ENCODE peak calls at places on chromosome 17, in eight cellular contexts. D is nephron progenitor cell, C is AG10803, N is transverse colon, S is Peyer's patch, I is BE2C, Z is fibroblast of the aortic adventitia, U is adrenal gland. F is an unnamed sample.

GRCh38 chr17:47905221-47905733 is 9.2 kb downstream of the SP2 start:
- DNase-seq in S (no peak), U (peak), C (peak), I (no peak), D (no peak), N (peak), Z (peak), F (no peak)

GRCh38 chr17:59870482-59870881 is 22.3 kb downstream of the TUBD1 start:
- DNase-seq in N (no peak), S (peak), Z (no peak), I (no peak), C (no peak), U (no peak), D (no peak), F (no peak)

GRCh38 chr17:39676198-39676819 is 8.1 kb downstream of the PNMT start:
- DNase-seq in S (peak), U (peak), N (peak), D (no peak), C (no peak), Z (no peak), I (peak), F (peak)

GRCh38 chr17:64063766-64064224 is 43.4 kb upstream of the ICAM2 start:
- DNase-seq in U (peak), Z (no peak), D (peak), I (peak), C (peak), N (peak), S (peak), F (no peak)

GRCh38 chr17:35612924-35613521 is 25.9 kb downstream of the AP2B1 start:
- DNase-seq in N (peak), D (peak), Z (peak), C (peak), U (peak), S (peak), I (peak), F (peak)

GRCh38 chr17:69142473-69142802 is 743 bp upstream of the ABCA6 start:
- DNase-seq in Z (peak), C (peak), D (no peak), N (no peak), I (no peak), S (no peak), U (no peak), F (no peak)

GRCh38 chr17:64269687-64270649 is 6.9 kb upstream of the TEX2 start:
- DNase-seq in C (no peak), S (no peak), I (peak), Z (no peak), U (no peak), N (no peak), D (no peak), F (no peak)

GRCh38 chr17:38980455-38981217 is 13.4 kb upstream of the FBXO47 start:
- DNase-seq in C (peak), S (no peak), Z (peak), I (no peak), N (no peak), U (no peak), D (no peak), F (no peak)

GRCh38 chr17:48139948-48140347 is 32.4 kb downstream of the SNX11 start:
- DNase-seq in C (no peak), I (no peak), S (peak), N (no peak), Z (no peak), U (no peak), D (no peak), F (no peak)

GRCh38 chr17:40557531-40558299 is 7.6 kb downstream of the CCR7 start:
- DNase-seq in U (peak), I (no peak), C (no peak), Z (peak), D (no peak), S (peak), N (no peak), F (no peak)

GRCh38 chr17:21285164-21286065 is 904 bp downstream of the MAP2K3 start:
- DNase-seq in N (peak), U (peak), Z (peak), S (no peak), D (no peak), I (no peak), C (peak), F (no peak)

GRCh38 chr17:57311281-57312216 is 55.2 kb downstream of the MSI2 start:
- DNase-seq in N (peak), I (no peak), S (peak), U (no peak), C (no peak), Z (no peak), D (no peak), F (no peak)

GRCh38 chr17:67606896-67607604 is 110.7 kb upstream of the NOL11 start:
- DNase-seq in Z (no peak), S (peak), D (no peak), I (peak), C (no peak), N (no peak), U (peak), F (no peak)

GRCh38 chr17:16512011-16512410 is 20.0 kb upstream of the LRRC75A start:
- DNase-seq in Z (no peak), N (no peak), D (no peak), S (no peak), U (no peak), C (no peak), I (no peak), F (no peak)

GRCh38 chr17:14201595-14201994 is 35.1 kb downstream of the CDRT15 start:
- DNase-seq in C (no peak), I (no peak), U (no peak), Z (no peak), D (no peak), N (peak), S (peak), F (no peak)

GRCh38 chr17:27268394-27269085 is 25.4 kb upstream of the WSB1 start:
- DNase-seq in U (no peak), Z (no peak), I (no peak), N (no peak), S (no peak), D (no peak), C (no peak), F (no peak)

GRCh38 chr17:27978689-27979175 is 63.7 kb upstream of the NLK start:
- DNase-seq in C (no peak), Z (no peak), I (no peak), N (no peak), U (no peak), S (no peak), D (no peak), F (no peak)

GRCh38 chr17:28985950-28986713 is 19.7 kb downstream of the SEZ6 start:
- DNase-seq in N (no peak), I (no peak), U (no peak), C (no peak), Z (no peak), S (no peak), D (peak), F (no peak)

GRCh38 chr17:17077861-17078732 is 35.8 kb downstream of the MPRIP start:
- DNase-seq in S (peak), Z (no peak), D (no peak), I (no peak), C (no peak), U (no peak), N (peak), F (no peak)

GRCh38 chr17:2170023-2170422 is 115.1 kb downstream of the HIC1 start:
- DNase-seq in S (peak), Z (no peak), U (no peak), I (no peak), D (no peak), N (peak), C (no peak), F (peak)

GRCh38 chr17:54455251-54455868 is 445.3 kb upstream of the TOM1L1 start:
- DNase-seq in I (no peak), U (no peak), C (no peak), N (no peak), Z (no peak), D (no peak), S (no peak), F (no peak)

GRCh38 chr17:10107320-10108165 is 90.9 kb downstream of the GAS7 start:
- DNase-seq in U (no peak), D (no peak), N (no peak), C (no peak), I (no peak), S (no peak), Z (no peak), F (no peak)

GRCh38 chr17:77600346-77600745 is 358.2 kb upstream of the TNRC6C start:
- DNase-seq in C (no peak), Z (no peak), U (no peak), I (no peak), S (peak), D (no peak), N (no peak), F (no peak)

GRCh38 chr17:27762527-27763305 is 37.6 kb downstream of the NOS2 start:
- DNase-seq in N (no peak), U (no peak), S (no peak), C (peak), I (no peak), D (peak), Z (peak), F (no peak)

GRCh38 chr17:38709104-38709820 is 4.2 kb downstream of the MLLT6 start:
- DNase-seq in D (no peak), C (no peak), U (no peak), I (no peak), N (no peak), S (no peak), Z (no peak), F (no peak)

GRCh38 chr17:57357830-57358426 is 101.6 kb downstream of the MSI2 start:
- DNase-seq in N (peak), Z (no peak), I (no peak), D (no peak), S (peak), C (no peak), U (peak), F (peak)

GRCh38 chr17:8159032-8159400 is 3.7 kb downstream of the VAMP2 start:
- DNase-seq in U (no peak), N (no peak), I (no peak), D (no peak), C (no peak), Z (no peak), S (no peak), F (no peak)

GRCh38 chr17:19343671-19344151 is 18.8 kb downstream of the B9D1 start:
- DNase-seq in D (no peak), I (no peak), S (peak), N (no peak), C (no peak), Z (no peak), U (peak), F (no peak)
- TF ChIP-seq CTCF in D (no peak), I (no peak), S (no peak), N (no peak), C (no peak), Z (no peak), U (no peak), F (no peak)

DNA sequence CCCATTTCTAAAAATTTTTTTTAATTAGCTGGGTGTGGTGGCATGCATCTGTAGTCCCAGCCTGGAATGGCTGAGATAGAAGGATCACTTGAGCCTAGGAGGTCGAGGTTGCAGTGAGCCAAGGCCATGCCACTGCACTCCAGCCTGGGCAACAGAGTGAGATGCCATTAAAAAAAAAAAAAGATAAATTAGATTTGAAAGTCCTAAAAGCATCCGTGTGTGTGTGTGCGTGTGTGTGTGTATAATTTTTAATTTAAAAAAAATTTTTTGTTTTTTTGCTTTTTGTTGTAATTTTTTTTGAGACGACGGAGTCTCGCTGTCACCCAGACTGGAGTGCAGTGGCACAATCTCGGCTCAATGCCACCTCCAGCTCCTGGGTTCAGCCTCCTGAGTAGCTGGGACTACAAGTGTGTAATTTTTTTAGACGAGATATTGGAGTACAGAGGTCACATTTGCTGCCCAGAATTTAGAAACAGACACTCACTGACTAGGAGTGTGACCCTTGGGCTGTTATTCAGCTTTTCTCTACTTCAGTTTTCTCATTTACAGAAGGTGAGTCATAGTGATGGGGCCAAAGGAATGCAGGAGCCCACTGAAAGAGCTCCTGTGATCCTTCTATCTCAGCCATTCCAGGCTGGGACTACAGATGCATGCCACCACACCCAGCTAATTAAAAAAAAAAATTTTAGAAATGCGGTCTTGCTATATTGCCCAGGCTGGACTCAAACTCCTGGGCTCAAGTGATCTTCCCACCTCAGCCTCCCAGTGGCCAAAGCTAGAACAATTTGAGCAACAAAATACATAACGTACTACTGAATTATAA is 25.5 kb upstream of the TBX4 start:
- DNase-seq in C (peak), Z (no peak), D (no peak), I (no peak), U (no peak), N (no peak), S (no peak), F (no peak)
- TF ChIP-seq CTCF in C (peak), Z (no peak), D (no peak), I (no peak), U (no peak), N (no peak), S (no peak), F (no peak)

DNA sequence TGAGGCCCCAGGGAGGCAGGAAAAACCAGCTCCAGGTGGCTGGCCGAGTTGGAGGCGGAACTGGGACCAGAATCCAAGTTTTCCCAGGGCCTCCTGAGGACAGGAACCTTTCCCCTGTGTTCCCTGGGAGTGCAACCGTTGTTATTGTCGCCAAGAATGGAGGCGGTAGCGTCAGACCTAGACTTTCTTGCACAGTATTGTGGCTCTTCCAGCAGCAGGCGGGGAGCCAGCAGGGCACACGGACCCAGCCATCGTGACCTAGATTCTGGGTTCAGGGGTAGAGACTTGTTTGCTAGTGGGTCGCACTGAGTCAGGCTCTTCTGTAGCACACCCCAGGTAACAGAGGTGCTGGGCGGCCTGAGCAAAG is 667 bp upstream of the KIF19 start:
- DNase-seq in C (no peak), Z (no peak), S (no peak), I (no peak), D (no peak), N (no peak), U (no peak), F (no peak)
- TF ChIP-seq CTCF in C (no peak), Z (no peak), S (no peak), I (no peak), D (no peak), N (no peak), U (no peak), F (no peak)

GRCh38 chr17:81471804-81472456 is 40.7 kb downstream of the ACTG1 start:
- DNase-seq in Z (peak), C (peak), I (peak), D (no peak), N (peak), U (peak), S (peak), F (no peak)
- TF ChIP-seq CTCF in Z (peak), C (peak), I (no peak), D (no peak), N (peak), U (no peak), S (no peak), F (no peak)

DNA sequence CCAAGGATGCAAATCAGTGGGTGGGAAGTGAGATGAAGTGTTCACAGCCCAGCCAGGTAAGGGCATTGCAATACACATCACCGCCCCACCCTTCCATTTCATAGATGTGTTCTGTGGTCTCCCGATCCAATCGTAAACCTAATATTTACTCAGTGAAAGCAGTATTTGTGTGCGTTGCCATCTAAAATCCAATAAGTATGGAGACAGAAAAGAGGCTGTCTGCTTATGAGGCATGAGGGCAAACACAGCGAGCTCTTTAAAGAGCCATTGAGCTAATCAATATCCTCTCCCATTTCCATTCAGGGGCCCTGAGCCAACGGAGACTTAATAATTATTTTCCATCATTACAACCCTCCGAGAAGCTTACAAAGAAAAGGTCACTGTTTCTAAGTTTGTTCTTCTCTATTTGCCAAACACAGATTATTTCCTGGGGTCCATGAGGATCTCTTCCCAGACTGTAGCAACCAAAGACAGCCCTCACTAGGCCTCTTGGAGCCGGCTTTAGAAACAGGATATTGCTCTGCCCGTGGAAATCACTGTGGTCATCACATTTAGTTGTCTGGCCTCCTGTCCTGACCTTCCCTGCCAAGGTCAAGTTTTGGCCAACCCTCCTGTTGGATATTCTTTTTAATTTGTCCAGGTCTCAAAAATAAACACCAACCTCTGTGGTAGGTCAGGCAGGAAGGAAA is 120.1 kb downstream of the SLC39A11 start:
- DNase-seq in C (no peak), Z (no peak), U (no peak), S (no peak), N (no peak), I (no peak), D (no peak), F (no peak)
- TF ChIP-seq CTCF in C (no peak), Z (no peak), U (no peak), S (no peak), N (no peak), I (no peak), D (no peak), F (no peak)

GRCh38 chr17:46193626-46194392 is 580 bp upstream of the KANSL1 start:
- DNase-seq in U (peak), N (peak), S (peak), C (peak), I (peak), Z (peak), D (peak), F (peak)
- TF ChIP-seq CTCF in U (no peak), N (peak), S (peak), C (peak), I (peak), Z (no peak), D (no peak), F (no peak)

DNA sequence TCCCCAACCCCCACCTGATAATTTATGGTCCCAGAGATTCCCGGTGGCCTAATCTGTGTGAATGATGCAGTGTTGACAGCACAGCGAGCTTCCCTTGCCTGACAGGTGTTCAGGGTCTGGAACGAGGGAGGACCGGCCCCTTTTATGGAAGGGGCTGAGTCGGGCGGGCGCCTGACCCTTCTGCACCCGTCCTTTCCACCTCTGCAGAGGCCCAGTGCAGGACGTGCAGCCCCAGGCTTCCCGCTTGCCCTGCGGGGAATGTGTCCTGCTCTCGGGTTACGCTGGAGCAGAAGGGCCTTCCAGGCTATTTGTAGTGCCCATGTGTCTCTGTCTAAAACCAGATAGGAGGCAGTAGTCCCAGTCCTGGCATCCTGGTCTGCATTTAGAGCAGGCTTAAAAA is 16.2 kb downstream of the SMTNL2 start:
- DNase-seq in I (peak), Z (no peak), N (no peak), S (no peak), U (no peak), C (no peak), D (peak), F (no peak)
- TF ChIP-seq CTCF in I (peak), Z (no peak), N (no peak), S (no peak), U (no peak), C (no peak), D (no peak), F (no peak)

GRCh38 chr17:61575352-61575975 is 15.6 kb downstream of the NACA2 start:
- DNase-seq in C (no peak), Z (no peak), I (no peak), D (no peak), U (no peak), N (no peak), S (no peak), F (no peak)

GRCh38 chr17:61575983-61576382 is 15.0 kb downstream of the NACA2 start:
- DNase-seq in S (no peak), U (no peak), N (no peak), D (no peak), Z (no peak), C (no peak), I (no peak), F (no peak)

GRCh38 chr17:61578645-61579044 is 12.4 kb downstream of the NACA2 start:
- DNase-seq in Z (no peak), I (no peak), S (no peak), D (no peak), N (no peak), U (no peak), C (no peak), F (no peak)

GRCh38 chr17:61571624-61572023 is 19.4 kb downstream of the NACA2 start:
- DNase-seq in Z (no peak), U (no peak), I (no peak), C (no peak), N (no peak), S (no peak), D (no peak), F (no peak)

GRCh38 chr17:61574542-61575351 is 16.3 kb downstream of the NACA2 start:
- DNase-seq in I (peak), Z (peak), S (peak), D (peak), C (peak), U (peak), N (no peak), F (no peak)
- TF ChIP-seq CTCF in I (peak), Z (peak), S (no peak), D (peak), C (peak), U (no peak), N (no peak), F (no peak)

F was measured in GM10248.